ENCODE peak calls at places on chromosomes 7 and 10, in seven cellular contexts. H is T-helper 9 cell, P is foreskin fibroblast, R is right cardiac atrium, Q is KG1, K is fibroblast of pulmonary artery, B is fibroblast of mammary gland. L is an unnamed sample.

GRCh38 chr7:2554654-2555053 is 670 bp downstream of the BRAT1 start:
- DNase-seq in R (no peak), Q (no peak), K (no peak), B (no peak), H (no peak), P (no peak), L (no peak)

GRCh38 chr10:93749218-93749799 is 8.4 kb upstream of the LGI1 start:
- DNase-seq in H (no peak), P (peak; percentile 71), R (no peak), Q (no peak), K (no peak), B (peak; percentile 11), L (no peak)

GRCh38 chr7:27243340-27244163 is 950 bp downstream of the EVX1 start:
- DNase-seq in B (no peak), K (no peak), R (no peak), P (no peak), Q (no peak), H (no peak), L (no peak)

GRCh38 chr7:27176343-27176731 is 2.2 kb upstream of the HOXA10 start:
- DNase-seq in B (no peak), Q (no peak), H (no peak), R (peak; percentile 14), K (no peak), P (peak; percentile 66), L (no peak)

GRCh38 chr10:102633282-102633681 is 11.0 kb upstream of the TRIM8 start:
- DNase-seq in B (peak; percentile 63), P (peak; percentile 81), R (peak; percentile 83), K (peak; percentile 92), H (no peak), Q (no peak), L (no peak)

GRCh38 chr7:5360451-5360850 is 63.2 kb downstream of the TNRC18 start:
- DNase-seq in Q (no peak), H (no peak), K (no peak), P (no peak), R (no peak), B (no peak), L (no peak)

GRCh38 chr10:62761115-62761514 is 43.4 kb upstream of the ADO start:
- DNase-seq in P (no peak), B (peak; percentile 8), Q (peak; percentile 2), K (no peak), H (no peak), R (no peak), L (no peak)

GRCh38 chr7:153331427-153331826 is 571.9 kb downstream of the ACTR3B start:
- DNase-seq in B (no peak), P (no peak), K (no peak), H (no peak), R (no peak), Q (no peak), L (no peak)

L was measured in prostate gland.